ENCODE peak calls at places on chromosomes 5 and 9, in seven cellular contexts. U, N, Y, G, F, L and Z are unnamed samples.
A peak's percentile ranks its signal among the peaks of the same experiment; 100 is the strongest.

GRCh38 chr5:107743357-107744000 is 72.7 kb upstream of the EFNA5 start:
- DNase-seq in L (no peak), N (peak; percentile 12), Y (peak; percentile 71), U (no peak), F (no peak), G (no peak), Z (no peak)

GRCh38 chr9:19701274-19701673 is 87.6 kb downstream of the SLC24A2 start:
- DNase-seq in U (no peak), F (no peak), L (no peak), Y (no peak), N (no peak), G (no peak), Z (no peak)

GRCh38 chr9:34511160-34511513 is 11.7 kb downstream of the ENHO start:
- DNase-seq in Y (no peak), G (no peak), L (no peak), N (no peak), U (no peak), F (peak; percentile 14), Z (no peak)

GRCh38 chr9:109779711-109780452 is at the start of gene PALM2AKAP2:
- DNase-seq in N (peak; percentile 60), L (no peak), F (peak; percentile 30), Y (peak; percentile 73), G (peak; percentile 82), U (no peak), Z (no peak)

GRCh38 chr9:136140966-136141365 is 22.3 kb upstream of the TMEM250 start:
- DNase-seq in U (no peak), G (no peak), N (peak; percentile 37), Y (no peak), L (no peak), F (no peak), Z (peak; percentile 35)

GRCh38 chr5:167982-168660 is 23.2 kb upstream of the LRRC14B start:
- DNase-seq in U (no peak), L (no peak), N (peak; percentile 95), G (peak; percentile 32), F (peak; percentile 98), Y (peak; percentile 20), Z (peak; percentile 92)

GRCh38 chr5:142013734-142014495 is 1.1 kb upstream of the GNPDA1 start:
- DNase-seq in U (no peak), F (no peak), Y (no peak), N (peak; percentile 59), L (no peak), G (peak; percentile 61), Z (peak; percentile 7)

GRCh38 chr5:176664886-176665285 is 17.6 kb downstream of the TSPAN17 start:
- DNase-seq in F (no peak), Y (no peak), U (no peak), L (no peak), G (peak; percentile 18), N (no peak), Z (no peak)

GRCh38 chr9:94720846-94721549 is 5.5 kb upstream of the AOPEP start:
- DNase-seq in L (no peak), Y (peak; percentile 93), N (no peak), U (no peak), G (no peak), F (no peak), Z (no peak)

GRCh38 chr5:68182534-68182933 is 33.0 kb upstream of the PIK3R1 start:
- DNase-seq in N (no peak), G (no peak), U (no peak), F (no peak), L (no peak), Y (no peak), Z (no peak)

GRCh38 chr9:99134893-99135341 is 30.0 kb downstream of the TGFBR1 start:
- DNase-seq in F (no peak), N (peak; percentile 22), G (no peak), L (no peak), Y (peak; percentile 50), U (no peak), Z (peak; percentile 20)

GRCh38 chr5:35575578-35575977 is 42.1 kb upstream of the SPEF2 start:
- DNase-seq in Y (no peak), G (no peak), L (no peak), F (no peak), U (no peak), N (no peak), Z (no peak)
- H3K4me3 ChIP-seq in Y (no peak overlapping the region), G (no peak overlapping the region), L (no peak overlapping the region), F (no peak overlapping the region), U (no peak overlapping the region), N (no peak overlapping the region), Z (no peak overlapping the region)

GRCh38 chr9:132582276-132582785 is at the start of gene BARHL1:
- DNase-seq in L (no peak), Y (no peak), G (no peak), N (no peak), F (no peak), U (no peak), Z (no peak)
- H3K4me3 ChIP-seq in L (no peak within 1 kb of the TSS), Y (peak within 1 kb of the TSS; percentile 29), G (peak within 1 kb of the TSS; percentile 44), N (peak within 1 kb of the TSS; percentile 37), F (peak within 1 kb of the TSS; percentile 20), U (no peak within 1 kb of the TSS), Z (peak within 1 kb of the TSS; percentile 27)

DNA sequence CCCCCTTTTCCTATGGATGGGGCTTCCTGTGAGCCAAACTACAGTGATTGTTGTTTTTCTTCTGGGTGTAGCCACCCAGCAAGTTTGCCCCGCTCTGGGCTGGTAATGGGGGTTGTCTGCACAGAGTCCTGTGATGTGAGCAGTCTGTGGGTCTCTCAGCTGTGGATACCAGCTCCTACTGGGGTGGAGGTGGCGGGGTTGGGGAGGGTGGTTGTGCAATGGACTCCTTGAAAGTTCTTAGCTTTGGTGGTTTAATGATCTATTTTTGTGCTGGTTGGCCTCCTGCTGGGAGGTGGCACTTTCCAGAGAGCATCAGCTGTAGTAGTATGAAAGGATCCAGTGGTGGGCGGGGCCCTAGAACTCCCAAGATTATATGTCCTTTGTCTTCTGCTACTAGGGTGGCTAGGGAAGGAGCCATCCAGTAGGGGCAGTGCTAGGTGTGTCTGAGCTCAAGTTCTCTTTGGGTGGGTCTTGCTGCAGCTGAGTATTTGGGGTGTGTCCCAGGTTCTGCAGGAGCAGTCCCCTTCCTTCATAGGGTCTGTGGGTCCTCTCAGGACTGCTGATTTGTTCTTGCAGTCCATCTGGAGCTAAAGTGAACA is 275.6 kb upstream of the PAPPA start:
- DNase-seq in F (no peak), L (no peak), N (no peak), Y (no peak), U (no peak), G (no peak), Z (no peak)
- H3K4me3 ChIP-seq in F (no peak overlapping the region), L (no peak overlapping the region), N (no peak overlapping the region), Y (no peak overlapping the region), U (no peak overlapping the region), G (no peak overlapping the region), Z (no peak overlapping the region)

GRCh38 chr5:77461287-77461686 is 30.8 kb downstream of the WDR41 start:
- DNase-seq in U (no peak), F (no peak), Y (no peak), N (no peak), G (no peak), L (no peak), Z (no peak)
- H3K4me3 ChIP-seq in U (no peak overlapping the region), F (no peak overlapping the region), Y (no peak overlapping the region), N (no peak overlapping the region), G (no peak overlapping the region), L (no peak overlapping the region), Z (no peak overlapping the region)